ENCODE peak calls at places on chromosome 13, in four cellular contexts. I is fibroblast of lung, S is sigmoid colon, A is tibial artery. U is an unnamed sample.

GRCh38 chr13:35926859-35927530 is 204.2 kb downstream of the DCLK1 start:
- DNase-seq in I (peak), S (peak), A (no peak), U (no peak)

GRCh38 chr13:22076658-22077057 is 405.8 kb downstream of the FGF9 start:
- DNase-seq in S (no peak), A (no peak), I (no peak), U (no peak)

GRCh38 chr13:107075576-107075975 is 507.6 kb upstream of the ARGLU1 start:
- DNase-seq in I (no peak), A (no peak), S (no peak), U (no peak)

GRCh38 chr13:42996584-42996983 is 4.5 kb upstream of the EPSTI1 start:
- DNase-seq in S (no peak), I (peak), A (no peak), U (no peak)

GRCh38 chr13:65914707-65915106 is 1315.4 kb downstream of the PCDH9 start:
- DNase-seq in A (no peak), I (peak), S (no peak), U (no peak)

GRCh38 chr13:80340643-80341097 is 256 bp downstream of the SPRY2 start:
- DNase-seq in I (peak), S (peak), A (peak), U (no peak)

GRCh38 chr13:111383591-111384440 is 63.4 kb downstream of the TEX29 start:
- DNase-seq in A (peak), I (no peak), S (no peak), U (no peak)

GRCh38 chr13:28423010-28423409 is 71.9 kb downstream of the FLT1 start:
- DNase-seq in S (peak), I (no peak), A (peak), U (no peak)

GRCh38 chr13:110233181-110233641 is 73.7 kb downstream of the COL4A1 start:
- DNase-seq in A (peak), I (peak), S (peak), U (peak)

GRCh38 chr13:33016414-33017409 is at the start of gene KL:
- DNase-seq in S (peak), A (peak), I (no peak), U (no peak)

GRCh38 chr13:30804474-30804873 is 69.1 kb downstream of the ALOX5AP start:
- DNase-seq in S (peak), I (no peak), A (no peak), U (peak)
- H3K27ac ChIP-seq in S (no peak), I (no peak), A (no peak), U (no peak)

DNA sequence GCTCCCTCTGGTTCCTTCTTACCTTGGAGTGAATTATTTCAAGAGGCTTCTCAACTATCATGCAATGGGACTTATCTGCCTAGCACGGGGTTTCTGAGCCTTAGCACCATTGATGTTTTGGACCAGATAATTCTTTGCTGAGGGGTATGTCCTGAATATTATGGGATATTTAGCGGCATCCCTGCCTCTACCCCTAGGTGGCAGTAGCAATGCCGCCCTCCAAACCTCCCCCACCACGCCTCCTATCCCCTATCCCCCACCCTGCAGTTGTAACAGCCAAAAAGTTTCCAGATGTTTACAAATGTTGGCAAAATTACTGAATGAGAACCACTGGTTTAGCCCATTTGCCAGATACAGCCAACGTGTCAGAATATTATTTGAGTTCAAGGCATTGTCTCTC is 125.5 kb downstream of the POSTN start:
- DNase-seq in S (no peak), I (no peak), A (no peak), U (no peak)
- TF ChIP-seq CTCF in S (no peak), I (no peak), A (no peak), U (no peak)

GRCh38 chr13:53281677-53282076 is 253.1 kb downstream of the OLFM4 start:
- DNase-seq in I (no peak), S (no peak), A (no peak), U (no peak)

GRCh38 chr13:53285896-53286430 is 257.4 kb downstream of the OLFM4 start:
- DNase-seq in I (no peak), S (no peak), A (no peak), U (no peak)
- H3K27ac ChIP-seq in I (no peak), S (no peak), A (no peak), U (no peak)

DNA sequence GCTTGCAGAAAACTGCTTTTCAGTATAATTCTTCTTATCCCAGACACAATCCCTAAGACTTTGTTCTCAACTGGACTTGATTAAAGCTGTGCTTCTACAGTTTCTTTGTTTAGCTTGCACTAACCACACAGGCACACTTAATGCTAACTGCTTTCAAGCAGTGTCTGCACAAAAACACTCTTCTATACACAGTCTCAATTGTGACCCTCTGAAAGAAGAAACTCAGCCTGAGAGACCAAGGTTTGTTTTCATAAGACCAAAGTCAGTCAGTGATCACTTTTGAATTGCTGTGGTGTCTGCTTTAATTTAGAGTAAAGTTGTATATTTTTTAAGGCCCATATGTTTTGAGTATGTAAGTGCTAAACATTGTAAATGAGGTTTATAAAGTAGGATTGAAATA is 431.2 kb downstream of the KCTD12 start:
- DNase-seq in A (no peak), I (no peak), S (no peak), U (no peak)
- TF ChIP-seq CTCF in A (no peak), I (no peak), S (no peak), U (no peak)

GRCh38 chr13:30736461-30736860 is 1.1 kb downstream of the ALOX5AP start:
- DNase-seq in A (no peak), S (no peak), I (no peak), U (no peak)
- H3K27ac ChIP-seq in A (no peak), S (peak), I (no peak), U (no peak)